ENCODE peak calls at places on chromosomes 2 and 18, in eight cellular contexts. N, V, B, T, Q, J, W and C are unnamed samples.

GRCh38 chr18:42640160-42640559 is 475.3 kb downstream of the RIT2 start:
- DNase-seq in V (no peak), Q (no peak), B (no peak), N (no peak), J (no peak), T (no peak), W (no peak), C (no peak)

GRCh38 chr2:233470007-233470687 is 96.4 kb downstream of the USP40 start:
- DNase-seq in B (peak; percentile 50), J (no peak), N (peak; percentile 83), W (peak; percentile 29), V (peak; percentile 48), Q (no peak), T (peak; percentile 54), C (peak; percentile 53)

GRCh38 chr2:239991689-239992314 is 33.3 kb downstream of the NDUFA10 start:
- DNase-seq in Q (peak; percentile 14), B (no peak), T (no peak), N (no peak), J (no peak), W (no peak), V (peak; percentile 65), C (peak; percentile 49)

GRCh38 chr2:62475172-62476011 is 30.6 kb downstream of the TMEM17 start:
- DNase-seq in N (peak; percentile 71), J (peak; percentile 33), V (no peak), T (no peak), B (no peak), Q (peak; percentile 44), W (no peak), C (no peak)

GRCh38 chr2:153214349-153214748 is 264.2 kb downstream of the RPRM start:
- DNase-seq in N (no peak), Q (no peak), J (no peak), T (no peak), B (no peak), W (no peak), V (no peak), C (no peak)

GRCh38 chr2:35447210-35447609 is 908.4 kb upstream of the CRIM1 start:
- DNase-seq in Q (no peak), B (no peak), W (no peak), V (no peak), T (no peak), N (no peak), J (no peak), C (no peak)

GRCh38 chr2:10220516-10221391 is 82.0 kb upstream of the HPCAL1 start:
- DNase-seq in B (no peak), J (no peak), N (peak; percentile 51), W (no peak), Q (peak; percentile 40), V (peak; percentile 92), T (no peak), C (no peak)

GRCh38 chr2:177298191-177298590 is 33.7 kb upstream of the NFE2L2 start:
- DNase-seq in J (no peak), V (no peak), W (no peak), Q (no peak), B (no peak), T (no peak), N (no peak), C (no peak)

GRCh38 chr18:39523281-39523680 is 1957.7 kb upstream of the CELF4 start:
- DNase-seq in T (no peak), N (no peak), Q (peak; percentile 44), W (no peak), J (no peak), V (no peak), B (no peak), C (no peak)

GRCh38 chr2:29598978-29599377 is 322.4 kb downstream of the ALK start:
- DNase-seq in N (no peak), Q (no peak), V (no peak), W (no peak), J (no peak), B (no peak), T (no peak), C (no peak)

GRCh38 chr2:216316743-216317142 is 55.5 kb downstream of the MARCHF4 start:
- DNase-seq in T (no peak), V (no peak), N (no peak), Q (peak; percentile 70), W (no peak), J (no peak), B (no peak), C (no peak)

GRCh38 chr2:182228073-182228473 is 198.8 kb downstream of the PDE1A start:
- DNase-seq in B (no peak), V (no peak), Q (no peak), J (no peak), N (no peak), W (no peak), T (no peak), C (no peak)

GRCh38 chr2:6922201-6922656 is 5.0 kb downstream of the RNF144A start:
- DNase-seq in N (no peak), V (no peak), J (no peak), B (no peak), Q (no peak), T (no peak), W (no peak), C (no peak)
- TF ChIP-seq CTCF in N (no peak), V (no peak), J (no peak), B (no peak), Q (peak; percentile 12), T (no peak), W (no peak), C (no peak)

GRCh38 chr2:222305510-222306392 is 7.0 kb upstream of the PAX3 start:
- DNase-seq in T (peak; percentile 48), B (peak; percentile 60), Q (no peak), J (peak; percentile 16), V (no peak), N (peak; percentile 67), W (no peak), C (no peak)

GRCh38 chr2:222304737-222305509 is 6.1 kb upstream of the PAX3 start:
- DNase-seq in T (peak; percentile 28), B (no peak), Q (no peak), V (no peak), W (no peak), N (peak; percentile 62), J (no peak), C (no peak)

GRCh38 chr2:222307138-222307756 is 8.4 kb upstream of the PAX3 start:
- DNase-seq in J (peak; percentile 10), N (peak; percentile 53), B (peak; percentile 55), W (peak; percentile 53), Q (no peak), T (peak; percentile 69), V (no peak), C (no peak)

GRCh38 chr2:222307978-222308479 is 9.2 kb upstream of the PAX3 start:
- DNase-seq in T (no peak), W (no peak), Q (no peak), N (no peak), J (no peak), B (no peak), V (no peak), C (no peak)

GRCh38 chr2:222306393-222307137 is 7.8 kb upstream of the PAX3 start:
- DNase-seq in J (peak; percentile 10), T (peak; percentile 29), V (no peak), B (no peak), W (no peak), Q (no peak), N (no peak), C (no peak)
- H3K4me3 ChIP-seq in J (peak overlapping the region; percentile 13), T (no peak overlapping the region), V (peak overlapping the region; percentile 66), B (peak overlapping the region; percentile 44), W (peak overlapping the region; percentile 60), Q (no peak overlapping the region), N (peak overlapping the region; percentile 48), C (peak overlapping the region; percentile 46)

GRCh38 chr2:46300406-46300832 is 3.2 kb downstream of the EPAS1 start:
- DNase-seq in Q (no peak), V (no peak), W (no peak), T (no peak), N (no peak), B (peak; percentile 82), J (no peak), C (no peak)
- H3K4me1 ChIP-seq in Q (peaks cover 20% of the 10 kb centered on the region), V (peaks cover 33% of the 10 kb centered on the region), W (peaks cover 68% of the 10 kb centered on the region), T (peaks cover 39% of the 10 kb centered on the region), N (peaks cover 51% of the 10 kb centered on the region), B (peaks cover 47% of the 10 kb centered on the region), J (peaks cover 71% of the 10 kb centered on the region), C (peaks cover 11% of the 10 kb centered on the region)

GRCh38 chr2:190344275-190344827 is 962 bp downstream of the INPP1 start:
- DNase-seq in T (no peak), J (peak; percentile 45), V (no peak), Q (peak; percentile 60), W (peak; percentile 48), B (peak; percentile 83), N (no peak), C (peak; percentile 77)
- TF ChIP-seq CTCF in T (peak; percentile 14), J (peak; percentile 10), V (peak; percentile 21), Q (peak; percentile 64), W (no peak), B (peak; percentile 53), N (peak; percentile 16), C (no peak)

DNA sequence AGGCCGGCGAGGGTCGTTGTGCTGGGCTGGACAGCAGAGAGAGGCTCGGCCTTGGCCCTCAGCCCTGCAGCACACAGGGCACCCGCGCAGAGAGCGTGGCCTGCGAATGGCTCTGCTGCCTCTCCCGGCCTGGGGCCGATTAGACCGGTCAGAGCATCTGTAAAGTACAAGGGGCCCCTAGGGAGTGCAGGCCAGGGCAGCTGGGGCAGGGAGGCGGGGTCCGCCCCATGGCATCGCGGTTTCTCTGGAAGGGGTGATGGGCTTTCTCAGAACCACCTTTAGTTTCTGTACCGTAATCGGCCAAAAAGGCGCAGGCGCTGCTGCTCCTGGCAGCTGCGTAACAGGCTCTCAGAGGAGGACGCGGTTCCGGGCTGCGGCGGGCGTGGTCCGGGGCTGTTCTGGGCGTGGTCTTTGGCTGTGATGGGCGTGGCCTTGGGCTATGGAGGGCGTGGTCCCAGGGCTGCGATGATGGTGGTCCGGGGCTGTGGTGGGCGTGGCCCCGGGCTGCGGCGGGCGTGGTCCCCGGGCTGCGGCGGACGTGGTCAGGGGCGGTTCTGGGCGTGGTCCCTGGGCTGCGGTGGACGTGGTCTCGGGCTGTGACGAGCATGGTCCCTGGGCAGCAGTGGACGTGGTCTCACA is 1.5 kb upstream of the GPR148 start:
- DNase-seq in B (peak; percentile 92), N (peak; percentile 87), W (peak; percentile 85), J (peak; percentile 89), Q (peak; percentile 73), V (peak; percentile 85), T (peak; percentile 86), C (peak; percentile 96)
- H3K4me3 ChIP-seq in B (peak overlapping the region; percentile 48), N (peak overlapping the region; percentile 62), W (peak overlapping the region; percentile 45), J (peak overlapping the region; percentile 52), Q (peak overlapping the region; percentile 61), V (peak overlapping the region; percentile 69), T (no peak overlapping the region), C (peak overlapping the region; percentile 39)